ENCODE peak calls at places on chromosomes 13 and 19, in eight cellular contexts. One of them, this sample, is unnamed.
A peak's percentile ranks its signal among the peaks of the same experiment; 100 is the strongest.

GRCh38 chr19:45913874-45914830 is at the start of gene NANOS2:
- DNase-seq in SK-N-SH: no peak
- DNase-seq in upper lobe of left lung: peak; percentile 67
- DNase-seq in stomach: no peak
- DNase-seq in ovary: no peak
- DNase-seq in tibial nerve: no peak
- DNase-seq in A549: peak; percentile 64
- DNase-seq in GM12878: no peak
- DNase-seq in this sample: no peak

GRCh38 chr13:102400619-102401125 is 1.2 kb downstream of the FGF14 start:
- DNase-seq in A549: no peak
- DNase-seq in tibial nerve: no peak
- DNase-seq in ovary: no peak
- DNase-seq in SK-N-SH: peak; percentile 73
- DNase-seq in stomach: no peak
- DNase-seq in upper lobe of left lung: peak; percentile 66
- DNase-seq in GM12878: no peak
- DNase-seq in this sample: no peak

GRCh38 chr13:24725379-24725778 is 38.6 kb upstream of the RNF17 start:
- DNase-seq in tibial nerve: no peak
- DNase-seq in upper lobe of left lung: no peak
- DNase-seq in stomach: no peak
- DNase-seq in SK-N-SH: no peak
- DNase-seq in A549: no peak
- DNase-seq in GM12878: no peak
- DNase-seq in ovary: no peak
- DNase-seq in this sample: no peak

GRCh38 chr19:11551603-11552235 is 7.3 kb downstream of the ELOF1 start:
- DNase-seq in upper lobe of left lung: peak; percentile 77
- DNase-seq in GM12878: no peak
- DNase-seq in ovary: peak; percentile 43
- DNase-seq in tibial nerve: no peak
- DNase-seq in stomach: no peak
- DNase-seq in A549: no peak
- DNase-seq in SK-N-SH: peak; percentile 78
- DNase-seq in this sample: no peak

GRCh38 chr13:52159159-52159982 is at the start of gene NEK3:
- DNase-seq in GM12878: no peak
- DNase-seq in ovary: peak; percentile 65
- DNase-seq in A549: peak; percentile 75
- DNase-seq in tibial nerve: peak; percentile 41
- DNase-seq in SK-N-SH: peak; percentile 93
- DNase-seq in stomach: peak; percentile 66
- DNase-seq in upper lobe of left lung: peak; percentile 93
- DNase-seq in this sample: peak; percentile 92

GRCh38 chr19:15142313-15142712 is 35.1 kb downstream of the SYDE1 start:
- DNase-seq in stomach: no peak
- DNase-seq in tibial nerve: no peak
- DNase-seq in GM12878: no peak
- DNase-seq in ovary: no peak
- DNase-seq in SK-N-SH: no peak
- DNase-seq in upper lobe of left lung: no peak
- DNase-seq in A549: no peak
- DNase-seq in this sample: no peak

GRCh38 chr13:59621791-59622190 is 541.9 kb downstream of the DIAPH3 start:
- DNase-seq in stomach: no peak
- DNase-seq in GM12878: no peak
- DNase-seq in upper lobe of left lung: no peak
- DNase-seq in tibial nerve: no peak
- DNase-seq in A549: no peak
- DNase-seq in SK-N-SH: no peak
- DNase-seq in ovary: no peak
- DNase-seq in this sample: no peak

GRCh38 chr13:49608932-49609331 is 19.4 kb upstream of the ARL11 start:
- DNase-seq in ovary: no peak
- DNase-seq in SK-N-SH: no peak
- DNase-seq in upper lobe of left lung: no peak
- DNase-seq in A549: no peak
- DNase-seq in stomach: no peak
- DNase-seq in GM12878: no peak
- DNase-seq in tibial nerve: no peak
- DNase-seq in this sample: no peak

GRCh38 chr13:47039106-47039505 is 142.3 kb upstream of the HTR2A start:
- DNase-seq in stomach: no peak
- DNase-seq in SK-N-SH: no peak
- DNase-seq in A549: no peak
- DNase-seq in ovary: no peak
- DNase-seq in tibial nerve: no peak
- DNase-seq in GM12878: no peak
- DNase-seq in upper lobe of left lung: no peak
- DNase-seq in this sample: no peak

GRCh38 chr13:50916701-50917184 is 7.2 kb downstream of the RNASEH2B start:
- DNase-seq in A549: no peak
- DNase-seq in tibial nerve: no peak
- DNase-seq in SK-N-SH: no peak
- DNase-seq in stomach: no peak
- DNase-seq in GM12878: no peak
- DNase-seq in upper lobe of left lung: no peak
- DNase-seq in ovary: no peak
- DNase-seq in this sample: no peak
- H3K27ac ChIP-seq in A549: no peak overlapping the region
- H3K27ac ChIP-seq in tibial nerve: peak overlapping the region; percentile 60
- H3K27ac ChIP-seq in SK-N-SH: no peak overlapping the region
- H3K27ac ChIP-seq in stomach: peak overlapping the region; percentile 49
- H3K27ac ChIP-seq in GM12878: peak overlapping the region; percentile 70
- H3K27ac ChIP-seq in upper lobe of left lung: peak overlapping the region; percentile 78
- H3K27ac ChIP-seq in ovary: no peak overlapping the region
- H3K27ac ChIP-seq in this sample: peak overlapping the region; percentile 1

GRCh38 chr19:53004242-53004641 is 9.5 kb upstream of the ERVV-1 start:
- DNase-seq in A549: no peak
- DNase-seq in upper lobe of left lung: no peak
- DNase-seq in ovary: no peak
- DNase-seq in SK-N-SH: no peak
- DNase-seq in tibial nerve: no peak
- DNase-seq in stomach: no peak
- DNase-seq in GM12878: no peak
- DNase-seq in this sample: no peak
- TF ChIP-seq EP300 in A549: no peak
- TF ChIP-seq EP300 in upper lobe of left lung: no peak
- TF ChIP-seq EP300 in ovary: no peak
- TF ChIP-seq EP300 in SK-N-SH: no peak
- TF ChIP-seq EP300 in tibial nerve: no peak
- TF ChIP-seq EP300 in stomach: no peak
- TF ChIP-seq EP300 in GM12878: no peak
- TF ChIP-seq EP300 in this sample: no peak

GRCh38 chr13:90003566-90003965 is 1343.9 kb upstream of the MIR17HG start:
- DNase-seq in upper lobe of left lung: no peak
- DNase-seq in tibial nerve: no peak
- DNase-seq in ovary: no peak
- DNase-seq in stomach: no peak
- DNase-seq in A549: no peak
- DNase-seq in GM12878: no peak
- DNase-seq in SK-N-SH: no peak
- DNase-seq in this sample: no peak
- H3K4me1 ChIP-seq in upper lobe of left lung: no peaks in the 10 kb centered on the region
- H3K4me1 ChIP-seq in tibial nerve: no peaks in the 10 kb centered on the region
- H3K4me1 ChIP-seq in ovary: no peaks in the 10 kb centered on the region
- H3K4me1 ChIP-seq in stomach: no peaks in the 10 kb centered on the region
- H3K4me1 ChIP-seq in A549: no peaks in the 10 kb centered on the region
- H3K4me1 ChIP-seq in GM12878: no peaks in the 10 kb centered on the region
- H3K4me1 ChIP-seq in SK-N-SH: no peaks in the 10 kb centered on the region
- H3K4me1 ChIP-seq in this sample: no peaks in the 10 kb centered on the region

DNA sequence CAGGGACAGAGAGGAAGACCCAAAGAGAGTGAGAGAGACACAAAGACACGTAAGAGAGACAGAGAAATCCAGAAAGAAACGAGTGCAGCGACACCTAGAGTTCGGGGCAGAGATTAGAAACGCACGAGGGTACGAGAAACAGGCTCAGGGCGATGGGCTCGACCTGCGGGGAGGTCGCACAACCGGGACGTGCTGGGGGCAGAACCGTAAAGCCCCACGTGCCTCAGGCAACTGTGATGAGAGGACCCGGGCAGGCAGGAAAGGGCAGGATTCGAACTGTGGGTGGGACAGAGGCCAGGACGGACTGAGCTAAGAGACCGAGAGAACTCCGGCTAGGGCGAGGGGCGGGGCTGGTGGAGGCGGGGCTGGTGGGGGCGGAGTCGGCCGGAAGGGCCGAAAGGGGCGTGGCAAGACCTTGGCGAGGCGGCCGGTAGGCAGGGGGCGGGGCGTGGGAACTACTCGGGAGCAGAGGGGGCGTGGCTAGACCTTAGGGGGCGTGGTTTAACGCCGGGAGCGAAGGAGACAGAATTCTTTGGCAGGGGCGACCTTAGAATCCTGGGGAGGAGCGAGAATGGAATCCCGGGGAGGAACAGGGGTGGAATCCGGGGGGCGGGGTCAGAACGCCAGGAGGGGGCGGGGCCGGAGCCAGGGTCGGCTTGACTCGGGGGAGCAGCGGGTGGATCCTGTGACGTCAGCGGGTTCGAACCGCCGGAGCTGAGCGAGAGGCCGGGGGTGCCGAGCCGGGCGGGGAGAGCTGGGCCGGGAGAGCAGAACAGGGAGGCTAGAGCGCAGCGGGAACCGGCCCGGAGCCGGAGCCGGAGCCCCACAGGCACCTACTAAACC is at the start of gene NECTIN2:
- DNase-seq in SK-N-SH: peak; percentile 98
- DNase-seq in tibial nerve: peak; percentile 100
- DNase-seq in ovary: peak; percentile 100
- DNase-seq in stomach: peak; percentile 100
- DNase-seq in upper lobe of left lung: peak; percentile 98
- DNase-seq in GM12878: peak; percentile 37
- DNase-seq in A549: peak; percentile 99
- DNase-seq in this sample: peak; percentile 100
- H3K27ac ChIP-seq in SK-N-SH: peak within 1 kb of the TSS; percentile 61
- H3K27ac ChIP-seq in tibial nerve: peak within 1 kb of the TSS; percentile 98
- H3K27ac ChIP-seq in ovary: peak within 1 kb of the TSS; percentile 88
- H3K27ac ChIP-seq in stomach: peak within 1 kb of the TSS; percentile 99
- H3K27ac ChIP-seq in upper lobe of left lung: peak within 1 kb of the TSS; percentile 96
- H3K27ac ChIP-seq in GM12878: no peak within 1 kb of the TSS
- H3K27ac ChIP-seq in A549: peak within 1 kb of the TSS; percentile 94
- H3K27ac ChIP-seq in this sample: peak within 1 kb of the TSS; percentile 95

GRCh38 chr13:97341135-97341534 is 92.8 kb upstream of the RAP2A start:
- DNase-seq in A549: no peak
- DNase-seq in SK-N-SH: no peak
- DNase-seq in stomach: no peak
- DNase-seq in ovary: no peak
- DNase-seq in tibial nerve: no peak
- DNase-seq in GM12878: no peak
- DNase-seq in upper lobe of left lung: no peak
- DNase-seq in this sample: no peak

GRCh38 chr13:97340399-97340798 is 93.6 kb upstream of the RAP2A start:
- DNase-seq in upper lobe of left lung: no peak
- DNase-seq in ovary: no peak
- DNase-seq in SK-N-SH: no peak
- DNase-seq in GM12878: no peak
- DNase-seq in stomach: no peak
- DNase-seq in tibial nerve: no peak
- DNase-seq in A549: no peak
- DNase-seq in this sample: no peak

GRCh38 chr13:97342136-97342535 is 91.8 kb upstream of the RAP2A start:
- DNase-seq in SK-N-SH: no peak
- DNase-seq in tibial nerve: no peak
- DNase-seq in GM12878: no peak
- DNase-seq in A549: peak; percentile 35
- DNase-seq in stomach: no peak
- DNase-seq in upper lobe of left lung: no peak
- DNase-seq in ovary: no peak
- DNase-seq in this sample: no peak

GRCh38 chr13:97344250-97345175 is 89.5 kb upstream of the RAP2A start:
- DNase-seq in SK-N-SH: peak; percentile 67
- DNase-seq in A549: peak; percentile 57
- DNase-seq in stomach: peak; percentile 62
- DNase-seq in upper lobe of left lung: no peak
- DNase-seq in GM12878: no peak
- DNase-seq in ovary: peak; percentile 35
- DNase-seq in tibial nerve: peak; percentile 48
- DNase-seq in this sample: no peak

GRCh38 chr13:97342936-97343335 is 91.0 kb upstream of the RAP2A start:
- DNase-seq in tibial nerve: no peak
- DNase-seq in GM12878: no peak
- DNase-seq in ovary: no peak
- DNase-seq in SK-N-SH: no peak
- DNase-seq in A549: no peak
- DNase-seq in stomach: no peak
- DNase-seq in upper lobe of left lung: no peak
- DNase-seq in this sample: no peak
- TF ChIP-seq EP300 in tibial nerve: no peak
- TF ChIP-seq EP300 in GM12878: no peak
- TF ChIP-seq EP300 in ovary: no peak
- TF ChIP-seq EP300 in SK-N-SH: no peak
- TF ChIP-seq EP300 in A549: no peak
- TF ChIP-seq EP300 in stomach: no peak
- TF ChIP-seq EP300 in upper lobe of left lung: no peak
- TF ChIP-seq EP300 in this sample: no peak

DNA sequence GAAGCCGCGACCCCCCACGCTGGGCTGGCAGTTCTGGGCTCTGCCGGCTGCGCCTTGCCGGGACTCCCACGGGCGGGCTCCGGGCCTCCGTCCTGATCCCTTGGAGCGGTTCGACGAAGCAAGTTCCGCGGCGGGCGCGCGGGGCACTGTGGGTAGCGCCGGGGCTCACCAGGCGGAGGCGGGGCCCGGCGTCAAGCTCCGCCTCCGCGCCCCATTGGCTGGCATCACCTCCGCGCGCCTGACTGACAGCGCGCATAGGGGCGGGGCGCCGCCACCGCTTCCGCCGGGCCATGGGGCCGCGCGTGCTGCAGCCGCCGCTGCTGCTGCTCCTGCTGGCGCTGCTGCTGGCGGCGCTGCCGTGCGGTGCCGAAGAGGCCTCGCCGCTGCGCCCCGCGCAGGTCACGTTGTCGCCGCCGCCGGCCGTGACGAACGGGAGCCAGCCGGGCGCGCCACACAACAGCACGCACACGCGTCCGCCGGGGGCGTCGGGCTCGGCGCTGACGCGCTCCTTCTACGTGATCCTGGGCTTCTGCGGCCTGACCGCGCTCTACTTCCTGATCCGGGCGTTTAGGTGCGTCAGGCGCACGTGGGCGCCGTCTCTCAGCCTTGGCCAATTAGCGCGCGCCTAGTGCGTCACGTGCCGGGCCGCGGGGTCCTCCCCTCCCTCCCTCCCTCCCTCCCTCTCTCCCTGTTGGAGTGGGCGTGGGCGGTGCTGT is at the start of gene FAM174C:
- DNase-seq in SK-N-SH: peak; percentile 97
- DNase-seq in tibial nerve: peak; percentile 90
- DNase-seq in A549: peak; percentile 97
- DNase-seq in ovary: peak; percentile 97
- DNase-seq in GM12878: peak; percentile 87
- DNase-seq in stomach: peak; percentile 96
- DNase-seq in upper lobe of left lung: peak; percentile 99
- DNase-seq in this sample: peak; percentile 99
- H3K4me1 ChIP-seq in SK-N-SH: peaks cover 28% of the 10 kb centered on the region
- H3K4me1 ChIP-seq in tibial nerve: peaks cover 58% of the 10 kb centered on the region
- H3K4me1 ChIP-seq in A549: peaks cover 43% of the 10 kb centered on the region
- H3K4me1 ChIP-seq in ovary: peaks cover 28% of the 10 kb centered on the region
- H3K4me1 ChIP-seq in GM12878: peaks cover 26% of the 10 kb centered on the region
- H3K4me1 ChIP-seq in stomach: peaks cover 63% of the 10 kb centered on the region
- H3K4me1 ChIP-seq in upper lobe of left lung: peaks cover 57% of the 10 kb centered on the region
- H3K4me1 ChIP-seq in this sample: peaks cover 80% of the 10 kb centered on the region